ENCODE peak calls at places on chromosome 16, in four cellular contexts. Z, K, N and C are unnamed samples.
A peak's percentile ranks its signal among the peaks of the same experiment; 100 is the strongest.

GRCh38 chr16:80158766-80159165 is 382.0 kb upstream of the DYNLRB2 start:
- DNase-seq in Z (no peak), K (peak; percentile 24), N (peak; percentile 72), C (no peak)

GRCh38 chr16:86044241-86044671 is 145.3 kb downstream of the IRF8 start:
- DNase-seq in Z (peak; percentile 38), K (peak; percentile 81), N (peak; percentile 38), C (peak; percentile 54)

GRCh38 chr16:17408955-17409441 is 61.8 kb downstream of the XYLT1 start:
- DNase-seq in Z (no peak), K (no peak), N (no peak), C (no peak)

GRCh38 chr16:24931091-24931490 is 84.1 kb downstream of the ARHGAP17 start:
- DNase-seq in Z (no peak), K (no peak), N (no peak), C (no peak)

GRCh38 chr16:27430923-27431484 is 29.0 kb downstream of the IL21R start:
- DNase-seq in Z (no peak), K (peak; percentile 52), N (no peak), C (peak; percentile 20)

GRCh38 chr16:14223632-14224031 is 152.5 kb downstream of the MRTFB start:
- DNase-seq in Z (no peak), K (no peak), N (no peak), C (no peak)

GRCh38 chr16:61926766-61927165 is 109.5 kb downstream of the CDH8 start:
- DNase-seq in Z (no peak), K (no peak), N (no peak), C (no peak)

GRCh38 chr16:21646721-21647561 is 5.5 kb downstream of the IGSF6 start:
- DNase-seq in Z (no peak), K (no peak), N (no peak), C (peak; percentile 91)

GRCh38 chr16:966505-966904 is 4.3 kb downstream of the LMF1 start:
- DNase-seq in Z (no peak), K (no peak), N (no peak), C (no peak)

GRCh38 chr16:27383511-27384243 is 18.3 kb upstream of the IL21R start:
- DNase-seq in Z (peak; percentile 83), K (no peak), N (no peak), C (no peak)

GRCh38 chr16:6349725-6350124 is 982.9 kb upstream of the RBFOX1 start:
- DNase-seq in Z (no peak), K (no peak), N (no peak), C (no peak)

GRCh38 chr16:26457061-26457460 is 609.7 kb upstream of the C16orf82 start:
- DNase-seq in Z (no peak), K (no peak), N (no peak), C (no peak)

GRCh38 chr16:27269300-27270150 is 953 bp upstream of the NSMCE1 start:
- DNase-seq in Z (no peak), K (no peak), N (no peak), C (no peak)

GRCh38 chr16:81460075-81460474 is 15.5 kb downstream of the CMIP start:
- DNase-seq in Z (no peak), K (no peak), N (no peak), C (no peak)

GRCh38 chr16:70395345-70395901 is 43.5 kb downstream of the ST3GAL2 start:
- DNase-seq in Z (peak; percentile 80), K (peak; percentile 82), N (no peak), C (peak; percentile 73)

GRCh38 chr16:47921535-47921934 is 234.3 kb downstream of the ABCC12 start:
- DNase-seq in Z (no peak), K (no peak), N (no peak), C (no peak)